ENCODE peak calls at places on chromosomes 16 and 17, in six cellular contexts. U, G, X, O, P and T are unnamed samples. For H3K4me1 and H3K9me3, the result is how much of the 10 kb centered on the place peaks cover.

GRCh38 chr16:10765772-10766171 is 22.1 kb downstream of the NUBP1 start:
- DNase-seq in U (no peak), G (no peak), X (no peak), O (no peak), P (peak), T (no peak)

GRCh38 chr17:69305177-69305576 is 21.8 kb downstream of the ABCA5 start:
- DNase-seq in U (no peak), G (no peak), X (no peak), O (no peak), P (no peak), T (no peak)

GRCh38 chr16:69644790-69645189 is 79.0 kb downstream of the NFAT5 start:
- DNase-seq in U (no peak), G (no peak), X (no peak), O (no peak), P (no peak), T (no peak)

GRCh38 chr16:89312194-89312593 is 94.7 kb downstream of the ZNF778 start:
- DNase-seq in U (no peak), G (no peak), X (no peak), O (no peak), P (no peak), T (no peak)

GRCh38 chr17:60535382-60536279 is 9.6 kb upstream of the APPBP2 start:
- DNase-seq in U (no peak), G (no peak), X (no peak), O (no peak), P (no peak), T (no peak)

GRCh38 chr16:77585852-77586251 is 136.5 kb upstream of the NUDT7 start:
- DNase-seq in U (no peak), G (no peak), X (no peak), O (no peak), P (no peak), T (no peak)

GRCh38 chr17:44518032-44518431 is 14.8 kb upstream of the GPATCH8 start:
- DNase-seq in U (no peak), G (no peak), X (no peak), O (no peak), P (no peak), T (no peak)

GRCh38 chr17:72392056-72393010 is 271.5 kb downstream of the SOX9 start:
- DNase-seq in U (no peak), G (no peak), X (no peak), O (no peak), P (no peak), T (no peak)

GRCh38 chr16:25922438-25922837 is 230.7 kb downstream of the HS3ST4 start:
- DNase-seq in U (no peak), G (no peak), X (no peak), O (no peak), P (no peak), T (no peak)

GRCh38 chr16:64892843-64893242 is 229.0 kb downstream of the CDH11 start:
- DNase-seq in U (no peak), G (no peak), X (no peak), O (no peak), P (no peak), T (no peak)

GRCh38 chr17:47850692-47851573 is at the start of gene SP6:
- DNase-seq in U (peak), G (peak), X (peak), O (no peak), P (peak), T (peak)

GRCh38 chr17:50906443-50906842 is 40.3 kb upstream of the TOB1 start:
- DNase-seq in U (no peak), G (no peak), X (no peak), O (no peak), P (no peak), T (no peak)

GRCh38 chr17:32769846-32770245 is 107.1 kb downstream of the MYO1D start:
- DNase-seq in U (no peak), G (no peak), X (no peak), O (no peak), P (no peak), T (no peak)

GRCh38 chr16:75565640-75566039 is 539 bp upstream of the GABARAPL2 start:
- DNase-seq in U (no peak), G (no peak), X (no peak), O (no peak), P (no peak), T (no peak)

GRCh38 chr16:68909099-68909733 is 65.9 kb downstream of the TANGO6 start:
- DNase-seq in U (no peak), G (no peak), X (no peak), O (no peak), P (no peak), T (no peak)

DNA sequence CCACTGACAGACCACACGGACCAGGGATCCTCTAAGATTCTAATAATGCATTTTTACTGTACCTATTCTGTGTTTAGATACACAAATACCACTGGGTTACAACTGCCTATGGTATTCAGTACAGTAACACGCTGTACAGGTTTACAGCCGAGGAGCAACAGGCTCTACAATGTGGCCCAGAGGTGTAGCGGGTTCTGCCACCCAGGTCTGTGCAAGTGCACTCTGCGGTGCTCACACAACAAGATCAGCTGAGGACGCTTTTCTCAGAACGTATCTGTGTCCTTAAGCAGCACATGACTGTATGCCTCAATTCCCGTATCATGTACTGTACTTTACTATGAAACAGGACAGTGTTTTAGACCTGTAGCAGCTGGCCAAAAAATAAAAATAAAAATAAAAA is 6.5 kb downstream of the ZCCHC14 start:
- DNase-seq in U (no peak), G (no peak), X (no peak), O (no peak), P (no peak), T (no peak)
- H3K4me1 ChIP-seq in U (under half), G (under half), X (under half), O (under half), P (half or more), T (under half)

GRCh38 chr16:35234679-35235078 is 1775.3 kb downstream of the TP53TG3F start:
- DNase-seq in U (no peak), G (no peak), X (no peak), O (no peak), P (no peak), T (no peak)

DNA sequence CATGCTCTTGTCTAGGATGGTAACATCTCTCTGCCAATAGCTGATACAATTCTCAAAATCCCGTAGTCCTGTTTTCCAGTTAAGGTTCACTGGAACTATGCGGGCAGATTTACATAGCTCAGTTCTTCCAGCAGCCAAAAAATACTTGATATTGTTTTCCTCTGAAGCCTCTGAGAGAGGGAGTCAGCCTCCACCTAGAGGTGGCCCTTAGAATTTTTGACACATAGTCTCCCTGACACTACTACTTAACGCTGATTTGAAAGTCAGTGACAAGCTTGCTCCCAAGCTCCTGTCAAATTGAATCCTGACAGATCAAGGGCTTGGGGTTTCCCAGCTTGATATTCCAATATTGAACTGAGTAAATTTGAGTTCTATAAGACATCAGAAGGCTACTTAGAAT is 1780.1 kb downstream of the TP53TG3F start:
- DNase-seq in U (no peak), G (no peak), X (no peak), O (no peak), P (no peak), T (no peak)
- H3K9me3 ChIP-seq in U (under half), G (under half), X (under half), O (under half), P (under half), T (under half)

GRCh38 chr17:75350029-75350428 is 55.4 kb downstream of the GRB2 start:
- DNase-seq in U (no peak), G (no peak), X (no peak), O (no peak), P (no peak), T (no peak)

GRCh38 chr17:75350706-75351105 is 54.8 kb downstream of the GRB2 start:
- DNase-seq in U (no peak), G (no peak), X (no peak), O (no peak), P (no peak), T (no peak)

GRCh38 chr17:75349589-75349988 is 55.9 kb downstream of the GRB2 start:
- DNase-seq in U (no peak), G (no peak), X (no peak), O (no peak), P (no peak), T (no peak)

GRCh38 chr17:75346906-75347305 is 57.7 kb upstream of the SLC25A19 start:
- DNase-seq in U (no peak), G (no peak), X (no peak), O (no peak), P (no peak), T (no peak)

DNA sequence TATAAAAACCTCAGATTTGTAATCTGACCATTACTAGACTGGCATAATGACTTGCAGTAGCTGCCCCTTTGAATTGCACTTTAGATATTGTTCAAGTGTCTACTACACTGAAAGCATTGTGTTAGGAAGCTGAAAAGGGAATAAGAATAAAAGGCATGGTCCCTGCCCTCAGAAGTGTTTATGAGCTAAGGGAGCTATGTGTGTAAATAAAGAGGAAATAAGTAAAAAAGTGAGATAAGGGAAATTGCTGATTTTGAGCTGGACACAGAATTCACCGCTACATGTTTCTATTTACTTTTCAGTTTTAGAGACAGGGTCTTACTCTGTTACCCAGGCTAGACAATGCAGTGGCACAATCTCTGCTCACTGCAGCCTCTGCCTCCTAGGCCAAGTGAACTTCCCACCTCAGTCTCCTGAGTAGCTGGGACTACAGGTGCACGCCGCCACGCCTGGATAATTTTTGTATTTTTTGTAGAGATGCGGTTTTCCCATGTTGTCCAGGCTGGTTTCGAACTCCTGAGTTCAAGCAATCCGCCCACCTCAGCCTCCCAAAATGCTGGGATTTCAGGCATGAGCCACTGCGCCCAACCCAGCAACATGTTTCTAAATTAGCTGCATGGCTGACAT is 57.0 kb downstream of the GRB2 start:
- DNase-seq in U (no peak), G (no peak), X (no peak), O (no peak), P (no peak), T (no peak)
- H3K4me1 ChIP-seq in U (under half), G (under half), X (under half), O (under half), P (half or more), T (under half)

GRCh38 chr16:35463358-35463757 is 2003.9 kb downstream of the TP53TG3F start:
- DNase-seq in U (no peak), G (no peak), X (no peak), O (no peak), P (no peak), T (no peak)
- H3K9me3 ChIP-seq in U (under half), G (under half), X (under half), O (under half), P (under half), T (under half)

GRCh38 chr16:3144331-3144881 is 9.6 kb downstream of the ZNF213 start:
- DNase-seq in U (no peak), G (no peak), X (no peak), O (no peak), P (no peak), T (no peak)

GRCh38 chr16:3147046-3147756 is 12.4 kb downstream of the ZNF213 start:
- DNase-seq in U (no peak), G (no peak), X (no peak), O (no peak), P (no peak), T (no peak)

GRCh38 chr16:3143598-3144330 is 8.9 kb downstream of the ZNF213 start:
- DNase-seq in U (no peak), G (peak), X (peak), O (no peak), P (no peak), T (no peak)

GRCh38 chr16:3145151-3145550 is 10.3 kb downstream of the ZNF213 start:
- DNase-seq in U (no peak), G (no peak), X (no peak), O (no peak), P (no peak), T (no peak)

DNA sequence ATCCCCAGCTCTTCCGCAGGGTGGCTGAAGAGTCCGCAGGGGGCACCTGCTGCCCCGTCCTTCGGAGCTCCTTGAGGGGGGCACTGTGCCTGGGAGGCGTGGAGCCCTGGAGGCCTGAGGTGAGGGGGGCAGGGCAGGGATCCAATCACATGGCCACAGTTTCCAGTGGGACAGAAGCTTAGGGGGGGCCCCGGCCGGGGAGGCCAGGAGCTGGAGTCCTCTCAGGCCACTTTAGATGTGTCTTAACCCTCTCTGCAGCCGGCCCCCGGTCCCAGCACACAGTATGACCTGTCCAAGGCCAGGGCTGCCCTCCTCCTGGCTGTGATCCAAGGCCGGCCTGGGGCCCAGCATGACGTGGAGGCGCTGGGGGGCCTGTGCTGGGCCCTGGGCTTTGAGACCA is 10.8 kb downstream of the ZNF213 start:
- DNase-seq in U (no peak), G (no peak), X (no peak), O (no peak), P (no peak), T (no peak)
- H3K4me1 ChIP-seq in U (under half), G (under half), X (under half), O (under half), P (under half), T (under half)

GRCh38 chr17:66582373-66583111 is 252.4 kb upstream of the CACNG5 start:
- DNase-seq in U (no peak), G (no peak), X (no peak), O (no peak), P (no peak), T (no peak)
- H3K9me3 ChIP-seq in U (under half), G (under half), X (under half), O (under half), P (under half), T (under half)

GRCh38 chr17:8896087-8896486 is 28.6 kb upstream of the PIK3R6 start:
- DNase-seq in U (no peak), G (no peak), X (no peak), O (peak), P (no peak), T (no peak)

GRCh38 chr17:8900626-8901585 is 33.4 kb upstream of the PIK3R6 start:
- DNase-seq in U (no peak), G (no peak), X (no peak), O (peak), P (no peak), T (no peak)

GRCh38 chr17:8904201-8904600 is 36.7 kb upstream of the PIK3R6 start:
- DNase-seq in U (no peak), G (no peak), X (no peak), O (peak), P (no peak), T (no peak)

GRCh38 chr17:8896641-8897635 is 29.5 kb upstream of the PIK3R6 start:
- DNase-seq in U (no peak), G (no peak), X (no peak), O (peak), P (no peak), T (no peak)

DNA sequence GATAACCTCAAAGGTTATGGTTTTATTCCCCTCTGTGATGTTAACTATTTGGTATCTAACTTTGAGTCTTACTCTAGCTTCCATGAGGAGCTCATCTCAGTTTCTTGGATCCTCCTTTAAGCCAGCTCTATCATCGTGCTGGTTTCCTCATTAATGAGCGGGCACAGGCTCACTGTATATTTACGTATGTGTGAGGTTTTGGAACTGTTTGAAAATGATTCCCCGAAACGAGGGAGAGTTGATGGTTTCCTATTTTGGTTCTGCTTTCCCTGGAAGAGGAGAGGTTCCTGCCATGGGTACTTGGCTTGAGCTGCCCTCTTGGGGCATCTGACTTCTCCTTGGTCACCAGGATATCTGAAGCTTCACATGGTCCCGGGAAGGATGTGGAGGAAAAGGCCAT is 32.7 kb upstream of the PIK3R6 start:
- DNase-seq in U (no peak), G (no peak), X (no peak), O (no peak), P (no peak), T (no peak)
- H3K4me1 ChIP-seq in U (under half), G (under half), X (under half), O (under half), P (half or more), T (under half)

DNA sequence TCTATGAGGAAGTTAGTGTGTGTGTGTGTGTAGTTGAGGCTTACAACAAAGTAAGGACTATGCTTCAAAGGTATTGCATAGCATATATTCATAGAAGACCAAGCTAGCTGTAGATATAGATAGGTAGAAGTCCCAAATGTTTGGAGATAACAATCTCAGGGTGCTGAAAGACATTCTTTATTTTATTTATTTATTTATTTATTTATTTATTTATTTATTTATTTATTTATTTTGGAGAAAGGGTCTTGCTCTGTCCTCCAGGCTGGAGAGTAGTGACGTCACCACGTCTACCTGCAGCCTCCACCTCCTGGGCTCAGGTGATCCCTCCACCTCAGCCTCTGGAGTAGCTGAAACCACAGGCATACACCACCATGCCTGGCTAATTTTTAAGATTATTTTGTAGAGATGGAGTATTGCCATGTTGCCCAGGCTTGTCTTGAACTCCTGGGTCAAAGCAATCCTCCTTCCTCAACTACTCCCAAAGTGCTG is 284.6 kb upstream of the KIF2B start:
- DNase-seq in U (no peak), G (no peak), X (no peak), O (no peak), P (no peak), T (no peak)
- H3K9me3 ChIP-seq in U (under half), G (under half), X (under half), O (under half), P (under half), T (under half)

GRCh38 chr16:47524007-47524405 is 62.9 kb downstream of the PHKB start:
- DNase-seq in U (no peak), G (no peak), X (no peak), O (no peak), P (no peak), T (no peak)

GRCh38 chr16:47523342-47524006 is 62.3 kb downstream of the PHKB start:
- DNase-seq in U (no peak), G (no peak), X (no peak), O (no peak), P (no peak), T (no peak)

GRCh38 chr16:47519543-47519942 is 58.4 kb downstream of the PHKB start:
- DNase-seq in U (no peak), G (no peak), X (no peak), O (no peak), P (no peak), T (no peak)

GRCh38 chr16:47519037-47519436 is 57.9 kb downstream of the PHKB start:
- DNase-seq in U (no peak), G (no peak), X (no peak), O (no peak), P (no peak), T (no peak)

GRCh38 chr16:47519996-47520679 is 59.0 kb downstream of the PHKB start:
- DNase-seq in U (no peak), G (no peak), X (no peak), O (no peak), P (no peak), T (no peak)
- H3K4me1 ChIP-seq in U (under half), G (under half), X (under half), O (under half), P (under half), T (under half)

DNA sequence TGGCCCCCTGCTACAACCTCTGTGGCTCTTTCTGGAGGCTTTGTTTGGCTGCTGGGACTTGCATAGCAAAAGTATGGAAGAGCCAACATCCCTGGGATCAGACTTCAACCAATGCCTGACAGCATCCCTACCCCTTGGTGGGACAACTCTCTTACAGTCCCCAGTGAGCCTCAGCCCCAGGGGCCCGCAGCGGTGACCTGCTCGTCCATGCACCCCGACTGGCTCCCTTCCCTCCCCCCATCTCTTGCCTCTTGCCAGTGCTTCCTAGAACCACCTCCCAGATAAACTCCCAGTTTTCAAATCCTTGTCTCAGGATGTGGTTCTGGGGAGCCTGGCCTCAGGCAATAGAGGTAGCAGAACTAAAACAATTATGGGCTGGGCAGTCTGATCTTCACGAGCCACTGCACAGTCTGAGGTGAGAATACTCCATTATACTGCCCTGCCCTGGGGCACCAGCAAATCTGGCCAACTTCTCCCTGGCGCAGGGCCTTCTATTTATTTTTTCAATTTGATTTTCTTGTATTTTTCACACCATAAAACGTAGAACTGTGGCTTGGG is 86.6 kb upstream of the BRD7 start:
- DNase-seq in U (no peak), G (no peak), X (no peak), O (no peak), P (no peak), T (no peak)
- H3K9me3 ChIP-seq in U (under half), G (under half), X (under half), O (under half), P (under half), T (under half)